ENCODE peak calls at places on chromosome 13, in seven cellular contexts. M is activated CD8-positive, alpha-beta memory T cell treated with anti-CD3 and anti-CD28 coated beads for 24 hours; B is glutamatergic neuron; F is GM10248; H is IMR-90; O is ACHN; A is COLO829. D is an unnamed sample.

GRCh38 chr13:113917096-113917495 is 53.2 kb upstream of the GAS6 start:
- DNase-seq in M (peak), B (no peak), F (no peak), H (no peak), O (no peak), A (no peak), D (no peak)

GRCh38 chr13:43223206-43223605 is 199.8 kb downstream of the DNAJC15 start:
- DNase-seq in M (no peak), B (no peak), F (no peak), H (no peak), O (no peak), A (no peak), D (no peak)

GRCh38 chr13:32253911-32254399 is 61.2 kb downstream of the ZAR1L start:
- DNase-seq in M (no peak), B (no peak), F (no peak), H (no peak), O (no peak), A (no peak), D (no peak)

GRCh38 chr13:28181413-28181812 is 43.1 kb downstream of the PAN3 start:
- DNase-seq in M (no peak), B (no peak), F (no peak), H (peak), O (no peak), A (peak), D (no peak)

GRCh38 chr13:66477816-66478215 is 752.3 kb downstream of the PCDH9 start:
- DNase-seq in M (no peak), B (no peak), F (no peak), H (no peak), O (no peak), A (no peak), D (no peak)

GRCh38 chr13:111844222-111844671 is 222.7 kb upstream of the SOX1 start:
- DNase-seq in M (no peak), B (no peak), F (no peak), H (no peak), O (no peak), A (no peak), D (no peak)

GRCh38 chr13:27450921-27451461 is 627 bp upstream of the MTIF3 start:
- DNase-seq in M (no peak), B (peak), F (peak), H (peak), O (peak), A (peak), D (peak)

GRCh38 chr13:58625703-58626389 is 994.3 kb downstream of the PCDH17 start:
- DNase-seq in M (no peak), B (no peak), F (no peak), H (no peak), O (no peak), A (no peak), D (no peak)

GRCh38 chr13:103100795-103101194 is 34.6 kb upstream of the SLC10A2 start:
- DNase-seq in M (no peak), B (no peak), F (no peak), H (no peak), O (no peak), A (no peak), D (no peak)

GRCh38 chr13:109998808-109999528 is 212.6 kb upstream of the IRS2 start:
- DNase-seq in M (no peak), B (no peak), F (no peak), H (peak), O (peak), A (peak), D (no peak)

GRCh38 chr13:112828082-112828699 is 138.4 kb downstream of the ATP11A start:
- DNase-seq in M (no peak), B (no peak), F (peak), H (no peak), O (no peak), A (no peak), D (no peak)

GRCh38 chr13:99294198-99294597 is 13.0 kb downstream of the GPR183 start:
- DNase-seq in M (no peak), B (no peak), F (no peak), H (no peak), O (no peak), A (no peak), D (no peak)

GRCh38 chr13:72886272-72887062 is 104.5 kb downstream of the PIBF1 start:
- DNase-seq in M (no peak), B (no peak), F (no peak), H (peak), O (no peak), A (no peak), D (no peak)

GRCh38 chr13:101576977-101577376 is 124.5 kb downstream of the ITGBL1 start:
- DNase-seq in M (no peak), B (no peak), F (no peak), H (no peak), O (no peak), A (no peak), D (no peak)

GRCh38 chr13:26978081-26978860 is 193.3 kb downstream of the USP12 start:
- DNase-seq in M (no peak), B (no peak), F (no peak), H (no peak), O (no peak), A (no peak), D (no peak)

GRCh38 chr13:18944501-18945068 is 237.0 kb downstream of the TUBA3C start:
- DNase-seq in M (no peak), B (no peak), F (peak), H (no peak), O (no peak), A (no peak), D (no peak)

GRCh38 chr13:65461590-65461989 is 1768.5 kb downstream of the PCDH9 start:
- DNase-seq in M (no peak), B (no peak), F (no peak), H (peak), O (no peak), A (no peak), D (no peak)